ENCODE peak calls at places on chromosomes 7 and 10, in six cellular contexts. D is lower lobe of right lung, Z is psoas muscle, Y is stomach, C is fibroblast of villous mesenchyme, X is OCI-LY7. V is an unnamed sample.

GRCh38 chr10:73263948-73264347 is 11.5 kb upstream of the MRPS16 start:
- DNase-seq in C (peak), D (no peak), Z (no peak), Y (no peak), X (peak), V (peak)

GRCh38 chr10:58457761-58458616 is 54.7 kb upstream of the BICC1 start:
- DNase-seq in Y (no peak), D (no peak), C (peak), X (no peak), Z (peak), V (peak)

GRCh38 chr7:84022686-84023308 is 171.8 kb downstream of the SEMA3A start:
- DNase-seq in Z (no peak), D (no peak), X (no peak), C (peak), Y (peak), V (no peak)

GRCh38 chr7:128661446-128661845 is 10.6 kb upstream of the GARIN1A start:
- DNase-seq in C (no peak), X (no peak), D (no peak), Z (no peak), Y (no peak), V (no peak)

GRCh38 chr7:35379481-35379880 is 125.6 kb upstream of the TBX20 start:
- DNase-seq in Z (no peak), X (no peak), Y (no peak), D (no peak), C (no peak), V (no peak)

GRCh38 chr7:141649865-141650499 is 52.0 kb downstream of the DENND11 start:
- DNase-seq in X (peak), C (peak), Z (no peak), D (no peak), Y (peak), V (peak)

GRCh38 chr7:33143996-33144718 is 14.8 kb downstream of the BBS9 start:
- DNase-seq in D (no peak), X (no peak), C (peak), Z (no peak), Y (no peak), V (peak)

GRCh38 chr7:38660427-38661099 is 29.4 kb upstream of the AMPH start:
- DNase-seq in X (peak), D (peak), C (peak), Y (no peak), Z (no peak), V (peak)

GRCh38 chr7:33774762-33775523 is 130.4 kb upstream of the BMPER start:
- DNase-seq in Y (peak), X (no peak), C (peak), Z (peak), D (no peak), V (peak)

GRCh38 chr7:139526578-139527544 is 3.4 kb downstream of the CLEC2L start:
- DNase-seq in X (no peak), Z (no peak), C (peak), Y (no peak), D (no peak), V (peak)

GRCh38 chr10:107553470-107553869 is 389.0 kb upstream of the SORCS1 start:
- DNase-seq in Z (no peak), Y (no peak), D (no peak), X (no peak), C (peak), V (peak)

GRCh38 chr10:89773081-89773480 is 71.7 kb downstream of the KIF20B start:
- DNase-seq in D (no peak), Y (no peak), C (peak), X (no peak), Z (no peak), V (peak)

GRCh38 chr7:87712571-87712970 is 84.4 kb downstream of the RUNDC3B start:
- DNase-seq in C (no peak), D (no peak), Y (no peak), X (no peak), Z (no peak), V (no peak)

GRCh38 chr10:28219241-28219640 is 83.6 kb downstream of the MPP7 start:
- DNase-seq in Z (no peak), C (no peak), Y (no peak), X (no peak), D (no peak), V (no peak)

GRCh38 chr10:31851216-31851615 is 77.4 kb downstream of the ARHGAP12 start:
- DNase-seq in D (no peak), C (no peak), Z (no peak), X (no peak), Y (no peak), V (no peak)

GRCh38 chr7:50317221-50317678 is 12.7 kb downstream of the IKZF1 start:
- DNase-seq in C (no peak), D (no peak), Y (no peak), Z (no peak), X (no peak), V (no peak)

GRCh38 chr7:149642579-149642978 is 130.8 kb downstream of the ZNF467 start:
- DNase-seq in X (no peak), Y (peak), D (no peak), Z (no peak), C (no peak), V (no peak)

GRCh38 chr7:156661637-156662036 is 21.1 kb downstream of the RNF32 start:
- DNase-seq in Z (no peak), X (no peak), D (no peak), C (no peak), Y (no peak), V (no peak)

GRCh38 chr7:127824682-127825081 is 172.7 kb downstream of the SND1 start:
- DNase-seq in X (no peak), C (peak), Y (no peak), D (no peak), Z (no peak), V (no peak)

GRCh38 chr10:20593649-20594048 is 303.5 kb downstream of the NEBL start:
- DNase-seq in Z (no peak), C (no peak), Y (no peak), X (no peak), D (no peak), V (no peak)

GRCh38 chr10:33746878-33747277 is 412.4 kb upstream of the NRP1 start:
- DNase-seq in C (peak), D (no peak), Y (no peak), X (no peak), Z (no peak), V (peak)

GRCh38 chr10:125161570-125162139 is 1.3 kb upstream of the CTBP2 start:
- DNase-seq in Y (peak), Z (peak), C (no peak), D (peak), X (no peak), V (peak)

GRCh38 chr10:10872035-10872673 is 145.5 kb upstream of the CELF2 start:
- DNase-seq in D (no peak), C (peak), X (no peak), Z (no peak), Y (no peak), V (peak)

GRCh38 chr7:77258014-77258413 is 58.4 kb upstream of the FGL2 start:
- DNase-seq in Z (no peak), Y (no peak), X (no peak), C (no peak), D (no peak), V (peak)

GRCh38 chr7:56063882-56064625 is at the start of gene SUMF2:
- DNase-seq in Y (peak), X (peak), D (peak), C (peak), Z (peak), V (peak)

GRCh38 chr7:108529341-108529740 is 3.4 kb upstream of the PNPLA8 start:
- DNase-seq in Y (peak), C (no peak), D (no peak), X (no peak), Z (no peak), V (no peak)

GRCh38 chr10:61765176-61766087 is 102.7 kb downstream of the CABCOCO1 start:
- DNase-seq in Z (no peak), C (no peak), X (no peak), D (no peak), Y (no peak), V (no peak)

GRCh38 chr10:27504897-27505457 is 873 bp downstream of the RAB18 start:
- DNase-seq in Y (no peak), D (no peak), C (peak), X (peak), Z (no peak), V (peak)

GRCh38 chr10:15267496-15267895 is 99.0 kb upstream of the NMT2 start:
- DNase-seq in Z (no peak), Y (no peak), X (no peak), D (no peak), C (no peak), V (peak)
- TF ChIP-seq CTCF in Z (no peak), Y (no peak), X (no peak), D (no peak), C (peak), V (no peak)

GRCh38 chr10:122165914-122166313 is 105.2 kb upstream of the BTBD16 start:
- DNase-seq in Z (no peak), Y (no peak), C (no peak), D (no peak), X (no peak), V (no peak)
- H3K4me3 ChIP-seq in Z (no peak), Y (no peak), C (no peak), D (no peak), X (no peak), V (no peak)

DNA sequence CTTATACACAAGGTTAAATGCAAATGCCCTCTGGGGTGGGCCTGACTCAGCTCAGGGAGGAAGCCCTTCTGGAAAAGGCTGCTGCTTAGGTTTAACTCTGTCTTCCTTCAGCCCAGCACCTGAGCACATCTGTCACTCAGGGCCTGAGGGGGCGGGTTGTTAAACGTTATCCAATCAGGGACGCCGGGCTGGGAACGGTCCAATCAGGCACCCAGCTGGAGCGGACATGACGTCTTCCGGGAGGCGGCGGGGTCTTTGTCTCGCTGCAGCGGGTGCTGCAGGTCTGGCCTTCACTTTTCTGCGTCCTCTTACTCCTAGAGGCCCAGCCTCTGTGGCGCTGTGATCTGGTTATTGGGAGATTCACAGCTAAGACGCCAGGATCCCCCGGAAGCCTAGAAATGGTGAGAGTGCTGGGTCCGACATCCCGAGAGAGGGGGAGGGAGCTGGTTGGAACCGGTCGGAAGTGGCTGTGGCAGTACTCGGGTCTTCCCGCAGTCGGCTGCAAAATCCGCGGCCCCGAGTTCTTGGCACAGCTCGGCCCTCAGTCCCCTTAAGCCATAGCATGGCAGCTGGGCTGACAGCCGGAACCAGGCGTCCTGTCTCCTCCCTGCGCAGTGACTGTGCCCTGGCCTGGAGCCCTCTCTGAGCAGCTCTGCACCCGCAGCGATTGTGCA is at the start of gene ZNF138:
- DNase-seq in Y (peak), Z (peak), X (peak), C (peak), D (peak), V (peak)
- TF ChIP-seq CTCF in Y (no peak), Z (no peak), X (no peak), C (peak), D (no peak), V (no peak)

GRCh38 chr10:60604356-60604755 is 173.9 kb upstream of the CDK1 start:
- DNase-seq in D (no peak), X (no peak), C (peak), Z (no peak), Y (no peak), V (no peak)
- H3K4me3 ChIP-seq in D (no peak), X (no peak), C (no peak), Z (no peak), Y (no peak), V (no peak)

DNA sequence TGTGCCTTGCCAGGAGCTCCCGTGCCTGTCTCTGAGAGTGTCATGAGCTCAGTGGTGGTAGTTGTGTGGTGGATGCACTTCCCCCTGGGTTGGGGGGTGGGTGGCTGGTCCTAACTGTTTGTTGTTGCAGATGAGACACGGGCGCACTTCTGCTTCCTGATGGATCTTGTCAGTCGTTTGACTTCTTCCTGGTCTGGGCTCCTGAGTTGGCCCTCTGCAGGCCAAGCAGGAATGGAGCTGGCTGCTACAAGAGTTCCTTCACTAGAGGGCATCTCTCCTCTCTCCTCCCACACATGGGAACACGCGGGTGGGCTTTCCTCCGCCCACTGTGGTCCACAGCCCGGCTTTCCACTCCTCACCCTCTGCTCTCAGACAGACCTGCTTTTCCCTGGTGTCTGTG is 82.0 kb downstream of the BMS1 start:
- DNase-seq in Z (no peak), X (peak), Y (no peak), D (no peak), C (peak), V (peak)
- TF ChIP-seq CTCF in Z (no peak), X (peak), Y (no peak), D (no peak), C (peak), V (peak)

GRCh38 chr7:106281919-106282318 is 2.9 kb downstream of the NAMPT start:
- DNase-seq in C (peak), X (no peak), D (no peak), Z (no peak), Y (no peak), V (no peak)
- H3K4me3 ChIP-seq in C (peak), X (no peak), D (peak), Z (peak), Y (peak), V (no peak)

GRCh38 chr7:106050002-106050742 is 61.9 kb downstream of the SYPL1 start:
- DNase-seq in Y (no peak), D (no peak), C (peak), Z (no peak), X (no peak), V (peak)
- TF ChIP-seq CTCF in Y (no peak), D (peak), C (peak), Z (no peak), X (peak), V (peak)